ENCODE peak calls at places on chromosomes 16 and 17, in nine cellular contexts. Y is A549, I is mucosa of descending colon, V is breast epithelium, T is neural progenitor cell, E is pancreas, J is prostate gland, F is testis, B is AG10803. O is an unnamed sample.

GRCh38 chr16:83956336-83957289 is 3.6 kb downstream of the OSGIN1 start:
- DNase-seq in F (peak; percentile 85), T (peak; percentile 92), Y (peak; percentile 68), V (peak; percentile 80), I (peak; percentile 88), E (peak; percentile 90), B (peak; percentile 69), J (peak; percentile 71), O (peak; percentile 78)

GRCh38 chr16:81928975-81929374 is 82.3 kb downstream of the SDR42E1 start:
- DNase-seq in V (no peak), J (peak; percentile 79), F (peak; percentile 2), B (no peak), T (no peak), Y (no peak), E (no peak), I (no peak), O (no peak)

GRCh38 chr17:6591599-6592158 is 35.3 kb upstream of the PITPNM3 start:
- DNase-seq in T (no peak), J (no peak), F (no peak), I (no peak), Y (peak; percentile 38), B (peak; percentile 86), E (no peak), V (no peak), O (peak; percentile 85)

GRCh38 chr16:68798398-68798797 is 44.9 kb upstream of the TANGO6 start:
- DNase-seq in T (no peak), V (no peak), J (peak; percentile 44), Y (no peak), F (no peak), E (no peak), B (no peak), I (no peak), O (no peak)

GRCh38 chr16:84479716-84480450 is 24.6 kb downstream of the MEAK7 start:
- DNase-seq in Y (no peak), T (no peak), E (no peak), B (no peak), V (no peak), F (no peak), J (no peak), I (no peak), O (no peak)

GRCh38 chr17:52207786-52208185 is 49.3 kb upstream of the CA10 start:
- DNase-seq in V (no peak), Y (no peak), J (no peak), I (no peak), E (no peak), B (no peak), T (no peak), F (no peak), O (no peak)

GRCh38 chr16:3915438-3916250 is 35.1 kb upstream of the CREBBP start:
- DNase-seq in F (no peak), I (no peak), B (no peak), V (no peak), E (no peak), J (no peak), T (no peak), Y (no peak), O (no peak)

GRCh38 chr17:1829189-1829578 is 518 bp downstream of the SMYD4 start:
- DNase-seq in V (no peak), J (no peak), B (no peak), Y (no peak), T (no peak), F (peak; percentile 35), I (peak; percentile 63), E (peak; percentile 71), O (peak; percentile 1)

GRCh38 chr17:2090804-2091534 is 36.1 kb downstream of the HIC1 start:
- DNase-seq in B (peak; percentile 96), J (no peak), F (peak; percentile 67), V (no peak), E (no peak), I (peak; percentile 51), Y (peak; percentile 54), T (peak; percentile 74), O (peak; percentile 94)

GRCh38 chr16:53415504-53415903 is 18.8 kb upstream of the RBL2 start:
- DNase-seq in T (peak; percentile 47), E (no peak), B (no peak), Y (no peak), F (no peak), I (no peak), V (no peak), J (no peak), O (no peak)

GRCh38 chr17:10807704-10808128 is 3.8 kb upstream of the TMEM238L start:
- DNase-seq in V (no peak), E (no peak), Y (no peak), J (no peak), I (no peak), B (no peak), T (no peak), F (no peak), O (no peak)

DNA sequence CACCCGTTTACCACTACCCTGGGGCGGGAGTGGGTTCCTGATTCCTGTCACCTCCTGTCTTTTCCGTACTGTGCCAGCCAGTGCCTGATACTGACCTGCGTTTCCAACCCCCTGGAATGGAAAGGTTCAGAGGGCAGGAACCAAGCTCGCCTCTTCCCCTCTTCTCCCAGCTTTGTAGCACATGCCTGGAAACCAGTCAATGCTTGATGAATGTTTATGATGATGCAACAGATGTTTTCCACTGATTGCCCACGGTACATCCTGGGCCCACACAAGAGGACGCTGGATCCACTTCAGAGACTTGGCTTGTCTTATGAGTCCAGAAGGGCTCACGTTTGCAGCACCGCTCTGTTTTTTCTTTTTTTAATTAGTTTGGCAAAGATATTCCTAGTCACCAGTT is 262.0 kb downstream of the CPPED1 start:
- DNase-seq in I (no peak), F (no peak), T (no peak), V (no peak), J (no peak), B (peak; percentile 28), Y (no peak), E (no peak), O (no peak)
- TF ChIP-seq CTCF in I (no peak), F (no peak), T (no peak), V (no peak), J (no peak), B (no peak), Y (no peak), E (no peak), O (no peak)

DNA sequence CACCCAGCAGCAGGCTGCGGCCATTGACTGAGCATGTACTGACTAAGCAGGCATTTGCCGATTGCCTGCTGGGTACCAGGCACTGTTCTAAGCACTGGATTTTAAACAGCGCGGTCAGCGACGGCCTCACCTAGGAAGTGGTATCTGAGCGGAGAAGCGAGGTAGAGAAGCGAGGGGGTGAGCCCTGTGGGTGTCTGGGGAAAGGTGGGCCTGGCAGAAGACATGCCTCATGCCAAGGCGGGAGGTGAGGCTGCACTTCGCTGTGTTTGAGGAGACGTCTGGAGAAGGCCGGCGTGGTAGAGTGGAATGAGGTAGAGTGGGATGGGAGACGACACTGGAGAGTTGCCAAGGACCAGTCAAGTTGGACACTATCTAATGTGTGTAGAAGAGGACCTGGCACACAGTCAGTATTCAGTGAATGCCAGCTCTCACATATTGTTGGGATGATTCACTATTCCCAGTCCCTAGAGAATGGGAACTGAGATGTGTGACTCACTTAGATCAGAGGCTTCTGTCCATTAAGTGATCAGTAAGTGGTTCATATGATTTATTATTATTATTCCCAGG is 14.4 kb downstream of the SYCE1L start:
- DNase-seq in T (no peak), F (no peak), E (no peak), I (no peak), J (no peak), B (peak; percentile 83), V (no peak), Y (peak; percentile 90), O (peak; percentile 88)
- H3K4me3 ChIP-seq in T (no peak overlapping the region), F (no peak overlapping the region), E (no peak overlapping the region), I (no peak overlapping the region), J (no peak overlapping the region), B (no peak overlapping the region), V (peak overlapping the region; percentile 89), Y (peak overlapping the region; percentile 82), O (no peak overlapping the region)

DNA sequence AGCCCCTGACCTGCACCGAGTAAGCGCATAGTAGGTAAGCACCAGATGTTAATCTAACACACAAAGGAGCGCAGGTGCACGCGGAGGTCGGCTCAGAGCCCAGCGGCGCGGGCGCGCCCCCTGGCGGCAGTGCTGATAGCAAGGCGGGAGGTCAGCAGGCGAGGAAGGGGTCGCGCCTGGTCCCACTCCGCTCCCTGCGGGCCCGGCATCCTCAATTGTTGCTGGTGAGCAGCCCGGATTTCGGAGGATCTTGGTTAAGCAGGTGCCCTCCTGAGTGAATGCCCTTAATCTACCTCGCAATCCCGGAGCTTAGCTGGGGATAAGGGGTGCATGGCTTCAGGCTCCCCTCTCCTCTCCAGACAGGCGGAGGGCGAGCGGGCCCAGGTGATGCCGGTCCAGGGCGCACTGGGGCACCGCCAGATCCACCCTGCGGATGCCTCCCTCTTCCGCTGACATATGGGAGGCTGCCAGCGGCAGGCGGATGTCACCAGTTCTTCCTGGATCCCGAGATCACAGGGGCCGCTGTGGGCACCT is 4.0 kb upstream of the WNT3 start:
- DNase-seq in Y (peak; percentile 45), T (no peak), B (no peak), F (peak; percentile 51), I (peak; percentile 51), J (no peak), V (no peak), E (no peak), O (no peak)
- TF ChIP-seq CTCF in Y (peak; percentile 91), T (peak; percentile 67), B (peak; percentile 55), F (peak; percentile 30), I (peak; percentile 38), J (peak; percentile 52), V (no peak), E (peak; percentile 39), O (peak; percentile 58)

GRCh38 chr16:165539-166374 is at the start of gene HBM:
- DNase-seq in F (no peak), E (no peak), T (peak; percentile 43), B (no peak), J (no peak), I (peak; percentile 8), V (no peak), Y (no peak), O (no peak)
- H3K4me3 ChIP-seq in F (peak within 1 kb of the TSS; percentile 29), E (no peak within 1 kb of the TSS), T (peak within 1 kb of the TSS; percentile 43), B (no peak within 1 kb of the TSS), J (no peak within 1 kb of the TSS), I (no peak within 1 kb of the TSS), V (peak within 1 kb of the TSS; percentile 64), Y (peak within 1 kb of the TSS; percentile 47), O (no peak within 1 kb of the TSS)

DNA sequence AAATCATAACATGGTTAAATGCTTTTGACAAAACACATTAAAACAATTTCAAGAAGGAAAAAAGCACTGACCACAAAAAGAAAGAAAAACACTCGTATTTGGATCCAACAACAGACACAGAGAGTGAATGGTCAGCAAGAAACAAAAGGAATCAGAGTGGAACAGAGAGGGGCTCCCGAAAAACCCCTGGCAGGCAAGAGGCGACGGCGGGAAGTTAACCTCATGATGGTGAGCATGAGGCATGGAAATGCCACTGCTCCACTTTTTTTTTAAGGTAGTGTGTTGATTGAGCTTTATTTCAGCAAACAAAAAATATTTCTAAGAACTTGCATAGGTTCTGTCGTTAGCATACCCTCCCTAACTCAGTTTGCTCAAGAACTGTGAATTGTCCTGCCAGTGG is 32.1 kb upstream of the ST6GALNAC1 start:
- DNase-seq in T (no peak), I (no peak), J (no peak), F (no peak), V (no peak), Y (no peak), E (no peak), B (no peak), O (no peak)
- TF ChIP-seq CTCF in T (no peak), I (no peak), J (no peak), F (no peak), V (no peak), Y (no peak), E (no peak), B (no peak), O (no peak)

GRCh38 chr16:56262148-56262878 is 71.0 kb downstream of the GNAO1 start:
- DNase-seq in E (no peak), T (no peak), B (no peak), V (no peak), I (no peak), J (no peak), Y (no peak), F (no peak), O (no peak)
- H3K4me3 ChIP-seq in E (no peak overlapping the region), T (no peak overlapping the region), B (no peak overlapping the region), V (no peak overlapping the region), I (no peak overlapping the region), J (no peak overlapping the region), Y (no peak overlapping the region), F (no peak overlapping the region), O (no peak overlapping the region)